ENCODE peak calls at places on chromosomes 1 and 21, in nine cellular contexts. J, H, Q, V, X, W, Z, C and T are unnamed samples.

GRCh38 chr1:14071581-14071980 is 371.6 kb downstream of the PRDM2 start:
- DNase-seq in J (no peak), H (no peak), Q (no peak), V (no peak), X (peak), W (no peak), Z (no peak), C (no peak), T (no peak)

GRCh38 chr1:23393706-23394105 is 24.1 kb upstream of the ZNF436 start:
- DNase-seq in J (no peak), H (no peak), Q (no peak), V (no peak), X (peak), W (no peak), Z (no peak), C (no peak), T (no peak)

GRCh38 chr1:118381197-118381596 is 196.2 kb upstream of the SPAG17 start:
- DNase-seq in J (no peak), H (no peak), Q (no peak), V (no peak), X (no peak), W (no peak), Z (no peak), C (no peak), T (no peak)

GRCh38 chr1:33517596-33518250 is 45.3 kb downstream of the ZSCAN20 start:
- DNase-seq in J (no peak), H (no peak), Q (peak), V (no peak), X (no peak), W (peak), Z (no peak), C (no peak), T (no peak)

GRCh38 chr1:205913451-205914204 is 29.6 kb downstream of the SLC26A9 start:
- DNase-seq in J (no peak), H (no peak), Q (peak), V (no peak), X (peak), W (no peak), Z (peak), C (no peak), T (no peak)

GRCh38 chr1:106447466-106447865 is 609.0 kb upstream of the PRMT6 start:
- DNase-seq in J (no peak), H (no peak), Q (no peak), V (no peak), X (no peak), W (no peak), Z (no peak), C (no peak), T (no peak)

GRCh38 chr1:4756851-4757580 is 102.6 kb downstream of the AJAP1 start:
- DNase-seq in J (no peak), H (no peak), Q (no peak), V (no peak), X (no peak), W (no peak), Z (no peak), C (no peak), T (no peak)

GRCh38 chr1:38564946-38565570 is 294.5 kb downstream of the RRAGC start:
- DNase-seq in J (no peak), H (no peak), Q (no peak), V (no peak), X (no peak), W (no peak), Z (no peak), C (no peak), T (no peak)

GRCh38 chr21:45555557-45556301 is 13.5 kb upstream of the SLC19A1 start:
- DNase-seq in J (peak), H (peak), Q (peak), V (peak), X (peak), W (peak), Z (peak), C (peak), T (peak)

GRCh38 chr1:46072975-46073374 is 59.5 kb downstream of the PIK3R3 start:
- DNase-seq in J (no peak), H (no peak), Q (no peak), V (no peak), X (no peak), W (no peak), Z (no peak), C (no peak), T (no peak)

GRCh38 chr1:212514782-212515181 is 82.1 kb downstream of the NENF start:
- DNase-seq in J (no peak), H (no peak), Q (no peak), V (no peak), X (no peak), W (no peak), Z (no peak), C (no peak), T (peak)